ENCODE peak calls at places on chromosomes 5 and 9, in six cellular contexts. E, K, I, H, F and W are unnamed samples.

GRCh38 chr9:73137286-73137899 is 14.3 kb upstream of the ANXA1 start:
- DNase-seq in I (peak), E (peak), K (no peak), F (no peak), H (no peak), W (peak)

GRCh38 chr5:50863771-50864170 is 197.3 kb downstream of the PARP8 start:
- DNase-seq in K (no peak), H (no peak), F (no peak), E (no peak), I (no peak), W (no peak)

GRCh38 chr5:66972004-66972403 is 224.6 kb downstream of the CD180 start:
- DNase-seq in I (no peak), E (no peak), F (no peak), K (no peak), H (no peak), W (no peak)

GRCh38 chr9:134418986-134419683 is 92.9 kb downstream of the RXRA start:
- DNase-seq in H (no peak), F (no peak), K (no peak), E (no peak), I (no peak), W (no peak)

GRCh38 chr5:139895647-139896046 is 100.0 kb downstream of the PSD2 start:
- DNase-seq in I (no peak), H (no peak), K (no peak), E (no peak), F (no peak), W (no peak)

GRCh38 chr5:160439205-160439600 is 17.5 kb downstream of the PTTG1 start:
- DNase-seq in H (peak), K (peak), F (peak), E (peak), I (peak), W (peak)

GRCh38 chr5:159768243-159768642 is 148.0 kb upstream of the ADRA1B start:
- DNase-seq in H (no peak), I (no peak), F (no peak), K (no peak), E (peak), W (peak)

GRCh38 chr5:110644357-110644756 is 82.1 kb downstream of the TMEM232 start:
- DNase-seq in E (no peak), K (no peak), H (no peak), I (no peak), F (no peak), W (no peak)

GRCh38 chr5:10018670-10019069 is 231.0 kb downstream of the ATPSCKMT start:
- DNase-seq in K (no peak), E (no peak), F (no peak), I (peak), H (no peak), W (no peak)

GRCh38 chr5:74736759-74737158 is 30.2 kb downstream of the GFM2 start:
- DNase-seq in H (no peak), I (no peak), K (no peak), E (no peak), F (no peak), W (no peak)

GRCh38 chr5:159913481-159913880 is 2.8 kb upstream of the ADRA1B start:
- DNase-seq in I (no peak), K (no peak), E (no peak), F (no peak), H (no peak), W (no peak)

GRCh38 chr9:102113191-102113590 is 374.7 kb upstream of the GRIN3A start:
- DNase-seq in K (no peak), E (no peak), F (no peak), I (no peak), H (no peak), W (no peak)

GRCh38 chr9:73743826-73744225 is 592.2 kb downstream of the ANXA1 start:
- DNase-seq in K (no peak), H (no peak), I (no peak), E (no peak), F (no peak), W (no peak)